ENCODE peak calls at places on chromosomes 2 and 18, in six cellular contexts. T is AG04449, G is mesenteric fat pad, Q is anterior cingulate cortex, W is GM12865, K is HS-5. A is an unnamed sample.

GRCh38 chr2:136522724-136523123 is 242.6 kb upstream of the THSD7B start:
- DNase-seq in T (no peak), G (no peak), Q (no peak), W (no peak), K (no peak), A (no peak)

GRCh38 chr2:119463136-119463535 is 31.5 kb downstream of the TMEM37 start:
- DNase-seq in T (no peak), G (no peak), Q (no peak), W (peak), K (no peak), A (no peak)

GRCh38 chr18:23398401-23398800 is 54.7 kb upstream of the RIOK3 start:
- DNase-seq in T (no peak), G (no peak), Q (no peak), W (no peak), K (no peak), A (no peak)

GRCh38 chr2:66984864-66985263 is 412.3 kb upstream of the ETAA1 start:
- DNase-seq in T (no peak), G (no peak), Q (no peak), W (no peak), K (no peak), A (no peak)

GRCh38 chr2:219440388-219441256 is 6.0 kb downstream of the SPEG start:
- DNase-seq in T (no peak), G (no peak), Q (no peak), W (no peak), K (no peak), A (no peak)

GRCh38 chr2:238831177-238831576 is 16.7 kb upstream of the TWIST2 start:
- DNase-seq in T (no peak), G (no peak), Q (no peak), W (no peak), K (no peak), A (no peak)

GRCh38 chr18:21808185-21808584 is 67.6 kb downstream of the MIB1 start:
- DNase-seq in T (no peak), G (no peak), Q (no peak), W (no peak), K (no peak), A (no peak)

GRCh38 chr2:236641051-236641450 is 71.4 kb downstream of the ACKR3 start:
- DNase-seq in T (no peak), G (peak), Q (no peak), W (no peak), K (no peak), A (no peak)

GRCh38 chr2:191714925-191715324 is 37.0 kb downstream of the NABP1 start:
- DNase-seq in T (no peak), G (no peak), Q (no peak), W (no peak), K (no peak), A (no peak)

GRCh38 chr2:138113871-138114525 is 149.7 kb downstream of the HNMT start:
- DNase-seq in T (no peak), G (no peak), Q (no peak), W (no peak), K (no peak), A (no peak)

GRCh38 chr18:1421502-1421901 is 516.8 kb downstream of the ADCYAP1 start:
- DNase-seq in T (no peak), G (no peak), Q (no peak), W (no peak), K (no peak), A (no peak)

GRCh38 chr18:63646916-63647315 is 2.9 kb upstream of the SERPINB4 start:
- DNase-seq in T (no peak), G (no peak), Q (no peak), W (no peak), K (no peak), A (no peak)

GRCh38 chr2:56534321-56534720 is 350.5 kb downstream of the CCDC85A start:
- DNase-seq in T (no peak), G (no peak), Q (no peak), W (no peak), K (peak), A (no peak)

GRCh38 chr2:66567000-66567399 is 132.1 kb downstream of the MEIS1 start:
- DNase-seq in T (no peak), G (no peak), Q (no peak), W (no peak), K (no peak), A (no peak)

GRCh38 chr2:143553261-143553660 is 424.0 kb downstream of the ARHGAP15 start:
- DNase-seq in T (no peak), G (no peak), Q (no peak), W (peak), K (no peak), A (no peak)

GRCh38 chr2:136378712-136379595 is 261.0 kb upstream of the CXCR4 start:
- DNase-seq in T (no peak), G (no peak), Q (peak), W (peak), K (peak), A (peak)

GRCh38 chr2:43331428-43331827 is 105.0 kb upstream of the ZFP36L2 start:
- DNase-seq in T (no peak), G (no peak), Q (no peak), W (no peak), K (no peak), A (no peak)

GRCh38 chr2:202632682-202633081 is 2.1 kb upstream of the FAM117B start:
- DNase-seq in T (no peak), G (no peak), Q (no peak), W (no peak), K (no peak), A (no peak)

GRCh38 chr18:46250084-46250811 is 146.1 kb downstream of the HAUS1 start:
- DNase-seq in T (peak), G (no peak), Q (no peak), W (peak), K (peak), A (peak)

GRCh38 chr18:60676807-60677206 is 304.2 kb upstream of the MC4R start:
- DNase-seq in T (no peak), G (no peak), Q (no peak), W (no peak), K (no peak), A (no peak)

GRCh38 chr2:205267323-205267722 is 415.0 kb upstream of the NRP2 start:
- DNase-seq in T (no peak), G (no peak), Q (no peak), W (no peak), K (no peak), A (no peak)

GRCh38 chr2:164068063-164068462 is 332.3 kb upstream of the FIGN start:
- DNase-seq in T (no peak), G (no peak), Q (no peak), W (no peak), K (no peak), A (no peak)

GRCh38 chr2:52127527-52127926 is 1095.6 kb upstream of the NRXN1 start:
- DNase-seq in T (no peak), G (no peak), Q (no peak), W (no peak), K (no peak), A (no peak)

GRCh38 chr2:240503848-240504247 is 53.9 kb downstream of the ANKMY1 start:
- DNase-seq in T (no peak), G (peak), Q (no peak), W (no peak), K (no peak), A (no peak)

GRCh38 chr2:119579457-119580295 is 35.4 kb downstream of the CFAP221 start:
- DNase-seq in T (no peak), G (no peak), Q (no peak), W (no peak), K (no peak), A (no peak)

GRCh38 chr2:111227716-111228141 is 107.0 kb downstream of the BCL2L11 start:
- DNase-seq in T (no peak), G (no peak), Q (no peak), W (no peak), K (peak), A (no peak)

GRCh38 chr2:48356701-48357322 is 173.1 kb upstream of the STON1 start:
- DNase-seq in T (peak), G (no peak), Q (no peak), W (peak), K (no peak), A (peak)

A was measured in B cell.